ENCODE peak calls at places on chromosomes 6 and 20, in nine cellular contexts. K, R, H, L, U, X, G, I and C are unnamed samples.

GRCh38 chr6:45467853-45468252 is 90.1 kb upstream of the SUPT3H start:
- DNase-seq in K (no peak), R (no peak), H (no peak), L (no peak), U (no peak), X (no peak), G (no peak), I (no peak), C (no peak)

GRCh38 chr6:31308050-31308844 is 36.4 kb upstream of the HLA-C start:
- DNase-seq in K (peak; percentile 89), R (no peak), H (no peak), L (peak; percentile 62), U (peak; percentile 9), X (no peak), G (peak; percentile 77), I (peak; percentile 76), C (peak; percentile 81)

GRCh38 chr6:12163744-12164507 is 126.2 kb upstream of the EDN1 start:
- DNase-seq in K (no peak), R (peak; percentile 19), H (no peak), L (no peak), U (no peak), X (no peak), G (no peak), I (no peak), C (no peak)

GRCh38 chr20:10648651-10649050 is 25.1 kb downstream of the JAG1 start:
- DNase-seq in K (no peak), R (no peak), H (no peak), L (no peak), U (no peak), X (no peak), G (no peak), I (no peak), C (no peak)

GRCh38 chr20:61299613-61300012 is 47.6 kb downstream of the CDH4 start:
- DNase-seq in K (no peak), R (no peak), H (no peak), L (no peak), U (no peak), X (no peak), G (no peak), I (no peak), C (no peak)

GRCh38 chr6:41470341-41471063 is 75.7 kb upstream of the FOXP4 start:
- DNase-seq in K (no peak), R (no peak), H (no peak), L (peak; percentile 80), U (peak; percentile 82), X (no peak), G (peak; percentile 97), I (no peak), C (peak; percentile 32)

GRCh38 chr6:16600026-16600425 is 161.2 kb downstream of the ATXN1 start:
- DNase-seq in K (no peak), R (no peak), H (no peak), L (no peak), U (no peak), X (no peak), G (no peak), I (no peak), C (no peak)

GRCh38 chr6:137414599-137414998 is 79.6 kb downstream of the OLIG3 start:
- DNase-seq in K (no peak), R (no peak), H (no peak), L (no peak), U (no peak), X (no peak), G (no peak), I (no peak), C (no peak)

GRCh38 chr6:117444600-117444999 is 18.9 kb upstream of the ROS1 start:
- DNase-seq in K (no peak), R (no peak), H (no peak), L (no peak), U (no peak), X (no peak), G (no peak), I (no peak), C (no peak)

GRCh38 chr6:134945045-134945444 is 4.9 kb downstream of the ALDH8A1 start:
- DNase-seq in K (no peak), R (no peak), H (no peak), L (no peak), U (no peak), X (no peak), G (no peak), I (no peak), C (no peak)

GRCh38 chr6:52423448-52423847 is 3.3 kb downstream of the EFHC1 start:
- DNase-seq in K (no peak), R (no peak), H (no peak), L (no peak), U (no peak), X (no peak), G (no peak), I (no peak), C (no peak)

GRCh38 chr20:11128131-11128831 is 454.5 kb upstream of the JAG1 start:
- DNase-seq in K (no peak), R (no peak), H (no peak), L (no peak), U (no peak), X (no peak), G (no peak), I (no peak), C (no peak)

GRCh38 chr6:131754088-131754487 is 43.3 kb upstream of the CTAGE9 start:
- DNase-seq in K (no peak), R (no peak), H (no peak), L (no peak), U (no peak), X (no peak), G (no peak), I (no peak), C (no peak)

GRCh38 chr6:28775052-28775376 is 148.8 kb downstream of the TRIM27 start:
- DNase-seq in K (no peak), R (no peak), H (no peak), L (no peak), U (no peak), X (peak; percentile 37), G (no peak), I (no peak), C (no peak)

GRCh38 chr6:4805553-4806307 is 29.5 kb downstream of the CDYL start:
- DNase-seq in K (no peak), R (peak; percentile 66), H (peak; percentile 62), L (peak; percentile 68), U (peak; percentile 27), X (no peak), G (no peak), I (peak; percentile 34), C (peak; percentile 82)

GRCh38 chr20:59835448-59836395 is 97.7 kb downstream of the SYCP2 start:
- DNase-seq in K (peak; percentile 72), R (peak; percentile 91), H (no peak), L (peak; percentile 67), U (peak; percentile 80), X (peak; percentile 86), G (no peak), I (peak; percentile 33), C (peak; percentile 68)

GRCh38 chr6:162620067-162620466 is 107.5 kb downstream of the PRKN start:
- DNase-seq in K (no peak), R (no peak), H (no peak), L (no peak), U (no peak), X (no peak), G (no peak), I (no peak), C (no peak)

GRCh38 chr6:169589699-169590257 is 112.1 kb downstream of the WDR27 start:
- DNase-seq in K (no peak), R (peak; percentile 3), H (no peak), L (no peak), U (no peak), X (no peak), G (no peak), I (no peak), C (no peak)

GRCh38 chr20:57564951-57565642 is 4.2 kb downstream of the PCK1 start:
- DNase-seq in K (peak; percentile 24), R (no peak), H (no peak), L (no peak), U (no peak), X (no peak), G (no peak), I (no peak), C (no peak)

DNA sequence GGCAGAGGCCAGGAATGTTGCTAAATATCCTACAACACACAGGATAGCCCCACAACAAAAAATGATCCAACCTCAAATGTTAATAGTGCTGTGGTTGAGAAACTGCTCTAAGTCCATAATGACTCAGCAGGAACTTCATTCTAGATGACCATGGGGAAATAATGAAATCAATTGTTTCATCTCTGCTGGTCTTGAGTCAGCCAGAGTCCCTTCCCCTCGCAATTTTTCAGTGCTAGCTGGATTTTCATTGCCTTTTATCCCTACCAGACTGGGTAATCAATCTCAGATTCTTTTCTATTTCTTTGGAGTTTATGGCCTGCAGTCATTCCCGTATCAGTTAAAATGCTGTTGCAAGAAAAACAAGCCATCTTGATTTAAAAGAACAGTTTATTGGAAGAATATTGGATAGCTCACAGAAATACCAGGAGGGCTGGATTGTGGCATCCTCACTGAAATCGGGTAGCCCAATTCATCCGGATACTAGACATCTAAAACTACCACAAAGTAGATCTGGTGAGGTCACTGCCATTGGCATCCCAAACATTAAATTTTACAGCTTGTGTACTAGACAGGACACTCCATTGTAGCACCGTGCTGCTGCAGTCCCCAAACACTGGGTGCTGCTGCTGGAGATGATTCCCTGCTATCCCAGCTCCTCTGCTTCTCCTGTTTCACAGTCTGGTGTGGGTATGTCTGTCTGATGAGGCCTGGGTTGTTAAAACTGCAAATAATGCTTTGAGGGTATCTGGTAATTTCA is 30.3 kb upstream of the POPDC3 start:
- DNase-seq in K (no peak), R (peak; percentile 88), H (peak; percentile 4), L (no peak), U (no peak), X (peak; percentile 57), G (no peak), I (no peak), C (no peak)
- H3K27ac ChIP-seq in K (no peak overlapping the region), R (peak overlapping the region; percentile 94), H (peak overlapping the region; percentile 66), L (no peak overlapping the region), U (no peak overlapping the region), X (no peak overlapping the region), G (no peak overlapping the region), I (no peak overlapping the region), C (no peak overlapping the region)

GRCh38 chr6:146874278-146875018 is 275.7 kb downstream of the ADGB start:
- DNase-seq in K (no peak), R (no peak), H (no peak), L (no peak), U (no peak), X (no peak), G (no peak), I (no peak), C (no peak)
- H3K4me3 ChIP-seq in K (no peak overlapping the region), R (no peak overlapping the region), H (no peak overlapping the region), L (no peak overlapping the region), U (no peak overlapping the region), X (no peak overlapping the region), G (no peak overlapping the region), I (no peak overlapping the region), C (no peak overlapping the region)

GRCh38 chr6:128516514-128516898 is 3.9 kb downstream of the PTPRK start:
- DNase-seq in K (no peak), R (peak; percentile 54), H (no peak), L (no peak), U (peak; percentile 45), X (no peak), G (no peak), I (no peak), C (no peak)
- H3K4me1 ChIP-seq in K (no peaks in the 10 kb centered on the region), R (peaks cover 65% of the 10 kb centered on the region), H (peaks cover 67% of the 10 kb centered on the region), L (no peaks in the 10 kb centered on the region), U (peaks cover 31% of the 10 kb centered on the region), X (peaks cover 37% of the 10 kb centered on the region), G (peaks cover 3% of the 10 kb centered on the region), I (peaks cover 5% of the 10 kb centered on the region), C (no peaks in the 10 kb centered on the region)

DNA sequence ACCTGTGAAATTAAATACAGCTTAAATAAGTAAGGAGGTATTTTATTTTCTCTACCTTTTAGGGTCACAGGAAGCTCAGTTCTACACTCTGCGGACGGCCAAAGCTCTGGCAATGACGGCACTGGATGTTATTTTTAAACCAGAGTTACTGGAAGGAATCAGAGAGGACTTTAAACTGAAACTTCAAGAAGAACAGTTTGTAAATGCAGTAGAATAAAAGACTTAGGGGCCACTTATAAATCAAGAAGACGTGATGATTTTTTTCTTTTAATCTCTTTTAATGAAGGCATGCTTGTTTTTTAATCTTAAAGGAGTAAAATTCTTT is 16.2 kb downstream of the PM20D2 start:
- DNase-seq in K (no peak), R (no peak), H (no peak), L (peak; percentile 88), U (no peak), X (no peak), G (no peak), I (no peak), C (peak; percentile 46)
- H3K27ac ChIP-seq in K (no peak overlapping the region), R (no peak overlapping the region), H (no peak overlapping the region), L (peak overlapping the region; percentile 84), U (peak overlapping the region; percentile 55), X (peak overlapping the region; percentile 83), G (peak overlapping the region; percentile 90), I (peak overlapping the region; percentile 55), C (peak overlapping the region; percentile 67)